ENCODE peak calls at places on chromosomes 16 and 17, in nine cellular contexts. U is NB4, X is type B pancreatic cell, K is skeletal muscle cell, Q is spleen, Z is esophagus squamous epithelium, T is astrocyte, L is NCI-H82, C is hepatic stellate cell. A is an unnamed sample.

GRCh38 chr17:37555386-37555785 is 53.8 kb downstream of the SYNRG start:
- DNase-seq in Q (no peak), T (no peak), K (no peak), C (no peak), Z (no peak), L (no peak), U (no peak), X (no peak), A (no peak)

GRCh38 chr16:68287276-68288251 is 23.2 kb downstream of the SLC7A6OS start:
- DNase-seq in Z (no peak), X (no peak), Q (peak; percentile 82), T (peak; percentile 65), C (peak; percentile 86), L (no peak), U (peak; percentile 72), K (peak; percentile 62), A (peak; percentile 37)

GRCh38 chr16:84459941-84460405 is 44.5 kb downstream of the MEAK7 start:
- DNase-seq in T (no peak), L (peak; percentile 74), K (no peak), U (peak; percentile 16), X (peak; percentile 57), C (no peak), Q (peak; percentile 40), Z (no peak), A (no peak)

GRCh38 chr17:35752945-35753764 is at the start of gene GAS2L2:
- DNase-seq in U (no peak), Q (no peak), L (no peak), K (no peak), C (peak; percentile 41), T (no peak), Z (no peak), X (no peak), A (no peak)

GRCh38 chr17:880074-880870 is 98.1 kb downstream of the MRM3 start:
- DNase-seq in L (no peak), U (no peak), K (no peak), X (no peak), C (no peak), Q (no peak), T (peak; percentile 37), Z (no peak), A (no peak)

GRCh38 chr16:88999457-89000206 is 22.6 kb upstream of the CBFA2T3 start:
- DNase-seq in Q (no peak), K (no peak), Z (no peak), L (no peak), T (no peak), U (peak; percentile 41), C (no peak), X (no peak), A (no peak)

GRCh38 chr17:20244671-20245070 is 222.7 kb downstream of the LGALS9B start:
- DNase-seq in L (no peak), C (no peak), K (no peak), X (no peak), Q (no peak), T (peak; percentile 23), Z (no peak), U (no peak), A (no peak)

GRCh38 chr16:17448640-17449638 is 21.8 kb downstream of the XYLT1 start:
- DNase-seq in Z (no peak), L (no peak), T (no peak), Q (peak; percentile 93), U (peak; percentile 40), K (no peak), X (no peak), C (no peak), A (no peak)

GRCh38 chr17:73506470-73507435 is 137.5 kb downstream of the SDK2 start:
- DNase-seq in Q (no peak), K (no peak), Z (no peak), L (peak; percentile 99), T (no peak), C (no peak), X (no peak), U (no peak), A (no peak)

GRCh38 chr17:17792551-17793377 is 44.0 kb downstream of the SREBF1 start:
- DNase-seq in X (no peak), Z (no peak), T (peak; percentile 83), U (peak; percentile 54), C (peak; percentile 66), Q (peak; percentile 78), L (peak; percentile 82), K (no peak), A (no peak)

GRCh38 chr16:71626018-71626857 is at the start of gene MARVELD3:
- DNase-seq in L (no peak), Q (peak; percentile 72), Z (no peak), C (no peak), X (peak; percentile 90), K (no peak), U (no peak), T (no peak), A (no peak)

GRCh38 chr17:65515959-65516948 is 45.2 kb downstream of the AXIN2 start:
- DNase-seq in T (peak; percentile 64), L (no peak), Q (no peak), C (no peak), K (no peak), X (no peak), Z (no peak), U (no peak), A (no peak)

GRCh38 chr16:67087803-67088202 is 21.9 kb upstream of the PHAF1 start:
- DNase-seq in Q (no peak), U (no peak), L (no peak), T (no peak), K (no peak), X (no peak), C (no peak), Z (no peak), A (no peak)

GRCh38 chr16:29994613-29995329 is 646 bp downstream of the HIRIP3 start:
- DNase-seq in C (peak; percentile 71), K (peak; percentile 27), L (peak; percentile 58), Z (no peak), Q (peak; percentile 72), T (peak; percentile 14), U (peak; percentile 49), X (no peak), A (no peak)

GRCh38 chr17:18877104-18877503 is 19.2 kb downstream of the PRPSAP2 start:
- DNase-seq in T (peak; percentile 47), L (no peak), K (no peak), C (peak; percentile 45), U (no peak), Z (no peak), X (no peak), Q (no peak), A (no peak)

GRCh38 chr17:75614006-75614405 is 19.2 kb upstream of the SMIM5 start:
- DNase-seq in L (peak; percentile 61), K (no peak), U (no peak), C (no peak), X (no peak), Q (no peak), Z (no peak), T (no peak), A (no peak)

GRCh38 chr17:63816669-63817068 is 10.6 kb upstream of the PSMC5 start:
- DNase-seq in L (no peak), T (no peak), Z (no peak), C (peak; percentile 32), K (no peak), Q (no peak), U (no peak), X (no peak), A (no peak)

GRCh38 chr16:88070341-88070740 is 119.1 kb downstream of the BANP start:
- DNase-seq in K (no peak), C (no peak), Z (no peak), Q (peak; percentile 64), X (no peak), L (no peak), T (no peak), U (no peak), A (no peak)

GRCh38 chr17:45577571-45578279 is 87.2 kb upstream of the PLEKHM1 start:
- DNase-seq in Q (no peak), Z (no peak), U (peak; percentile 69), C (no peak), L (no peak), X (no peak), K (no peak), T (no peak), A (no peak)

GRCh38 chr17:18020971-18021370 is 18.0 kb downstream of the ATPAF2 start:
- DNase-seq in T (no peak), Q (peak; percentile 21), Z (no peak), U (no peak), X (no peak), C (no peak), L (no peak), K (no peak), A (no peak)

GRCh38 chr17:74807925-74808324 is 31.8 kb upstream of the NAT9 start:
- DNase-seq in Z (no peak), X (no peak), L (no peak), C (no peak), K (no peak), Q (no peak), U (no peak), T (no peak), A (no peak)

GRCh38 chr17:5883775-5884665 is 186.2 kb upstream of the WSCD1 start:
- DNase-seq in L (no peak), K (peak; percentile 3), U (no peak), C (no peak), Q (no peak), Z (no peak), T (no peak), X (no peak), A (no peak)

GRCh38 chr17:43118679-43119615 is 6.2 kb downstream of the BRCA1 start:
- DNase-seq in X (peak; percentile 16), K (no peak), C (no peak), Q (no peak), Z (no peak), U (no peak), L (no peak), T (no peak), A (no peak)

GRCh38 chr16:52861614-52862022 is 191.1 kb downstream of the CHD9NB start:
- DNase-seq in U (peak; percentile 8), Z (no peak), Q (no peak), T (no peak), K (no peak), X (no peak), L (peak; percentile 61), C (no peak), A (no peak)

GRCh38 chr16:70688266-70688742 is 2.5 kb upstream of the MTSS2 start:
- DNase-seq in T (peak; percentile 16), Z (no peak), L (no peak), U (no peak), X (no peak), C (no peak), K (no peak), Q (peak; percentile 73), A (no peak)

GRCh38 chr16:69497876-69498596 is 67.7 kb upstream of the NFAT5 start:
- DNase-seq in C (no peak), X (no peak), T (no peak), Z (no peak), U (no peak), K (no peak), Q (no peak), L (no peak), A (no peak)

A was measured in amniotic stem cell.